ENCODE peak calls at places on chromosomes 11 and 22, in five cellular contexts. C is GM12865; M is CD4-positive, CD25-positive, alpha-beta regulatory T cell; N is CD8-positive, alpha-beta memory T cell; P is NCI-H2081. Q is an unnamed sample.
A peak's percentile ranks its signal among the peaks of the same experiment; 100 is the strongest.

GRCh38 chr11:43516316-43516820 is 157.6 kb downstream of the TTC17 start:
- DNase-seq in C (no peak), M (no peak), N (no peak), P (no peak), Q (no peak)

GRCh38 chr22:25852223-25852622 is 110.2 kb downstream of the MYO18B start:
- DNase-seq in C (no peak), M (no peak), N (no peak), P (no peak), Q (no peak)

GRCh38 chr11:19777032-19777341 is 64.3 kb downstream of the NAV2 start:
- DNase-seq in C (peak; percentile 27), M (no peak), N (no peak), P (peak; percentile 44), Q (no peak)

GRCh38 chr22:38860291-38861169 is 11.5 kb downstream of the CBX6 start:
- DNase-seq in C (no peak), M (no peak), N (no peak), P (no peak), Q (no peak)

GRCh38 chr11:61082931-61083531 is 19.3 kb upstream of the CD5 start:
- DNase-seq in C (no peak), M (peak; percentile 81), N (no peak), P (no peak), Q (no peak)

GRCh38 chr11:61791737-61792309 is 576 bp downstream of the TMEM258 start:
- DNase-seq in C (peak; percentile 75), M (peak; percentile 49), N (no peak), P (peak; percentile 66), Q (peak; percentile 30)

GRCh38 chr22:45208993-45209838 is 31.5 kb downstream of the KIAA0930 start:
- DNase-seq in C (no peak), M (no peak), N (peak; percentile 31), P (no peak), Q (no peak)

GRCh38 chr22:48708558-48709245 is 1119.0 kb downstream of the BRD1 start:
- DNase-seq in C (no peak), M (no peak), N (no peak), P (no peak), Q (no peak)

GRCh38 chr11:60855726-60856633 is at the start of gene PTGDR2:
- DNase-seq in C (no peak), M (no peak), N (no peak), P (no peak), Q (no peak)

GRCh38 chr11:86418929-86419328 is 44.2 kb downstream of the CCDC81 start:
- DNase-seq in C (peak; percentile 28), M (peak; percentile 38), N (no peak), P (peak; percentile 28), Q (no peak)

GRCh38 chr22:38085056-38085455 is 1.1 kb upstream of the SLC16A8 start:
- DNase-seq in C (no peak), M (no peak), N (no peak), P (no peak), Q (no peak)

GRCh38 chr11:124872741-124873140 is 7.5 kb downstream of the ROBO3 start:
- DNase-seq in C (no peak), M (no peak), N (no peak), P (no peak), Q (no peak)

GRCh38 chr11:20464566-20464965 is 77.0 kb downstream of the PRMT3 start:
- DNase-seq in C (no peak), M (no peak), N (no peak), P (peak; percentile 2), Q (no peak)

GRCh38 chr11:19595499-19595839 is 117.2 kb upstream of the NAV2 start:
- DNase-seq in C (no peak), M (no peak), N (no peak), P (no peak), Q (no peak)

GRCh38 chr11:114111369-114112042 is 52.0 kb downstream of the ZBTB16 start:
- DNase-seq in C (no peak), M (no peak), N (no peak), P (no peak), Q (no peak)

GRCh38 chr11:130162733-130163132 is 3.2 kb downstream of the ST14 start:
- DNase-seq in C (no peak), M (no peak), N (no peak), P (no peak), Q (peak; percentile 80)

GRCh38 chr11:130369713-130370112 is 55.0 kb upstream of the ZBTB44 start:
- DNase-seq in C (no peak), M (no peak), N (no peak), P (no peak), Q (no peak)

GRCh38 chr11:125084761-125085231 is 21.7 kb downstream of the SLC37A2 start:
- DNase-seq in C (no peak), M (no peak), N (no peak), P (no peak), Q (no peak)

GRCh38 chr11:17651061-17651460 is 68.3 kb upstream of the MYOD1 start:
- DNase-seq in C (no peak), M (no peak), N (no peak), P (no peak), Q (no peak)

GRCh38 chr11:130523166-130523565 is 74.7 kb downstream of the ADAMTS15 start:
- DNase-seq in C (no peak), M (no peak), N (no peak), P (no peak), Q (no peak)

GRCh38 chr11:81819462-81819861 is 914.2 kb downstream of the FAM181B start:
- DNase-seq in C (no peak), M (no peak), N (no peak), P (no peak), Q (no peak)

GRCh38 chr22:39360242-39360641 is 10.5 kb downstream of the SYNGR1 start:
- DNase-seq in C (no peak), M (no peak), N (no peak), P (no peak), Q (no peak)

GRCh38 chr11:210122-210802 is 2.8 kb downstream of the RIC8A start:
- DNase-seq in C (no peak), M (no peak), N (no peak), P (no peak), Q (no peak)

GRCh38 chr11:44260081-44260480 is 49.9 kb downstream of the ALX4 start:
- DNase-seq in C (no peak), M (no peak), N (no peak), P (no peak), Q (no peak)

GRCh38 chr22:45511847-45512261 is 9.2 kb downstream of the FBLN1 start:
- DNase-seq in C (no peak), M (no peak), N (no peak), P (no peak), Q (no peak)

GRCh38 chr22:45636668-45637067 is 35.0 kb upstream of the ATXN10 start:
- DNase-seq in C (no peak), M (no peak), N (no peak), P (no peak), Q (no peak)

GRCh38 chr11:114138411-114138810 is 78.9 kb downstream of the ZBTB16 start:
- DNase-seq in C (no peak), M (no peak), N (no peak), P (no peak), Q (no peak)